ENCODE peak calls at places on chromosomes 5 and 9, in eight cellular contexts. V, Y, H, P, B, F, R and L are unnamed samples.
A peak's percentile ranks its signal among the peaks of the same experiment; 100 is the strongest.

GRCh38 chr5:61346511-61346910 is 14.5 kb downstream of the ZSWIM6 start:
- DNase-seq in V (no peak), Y (no peak), H (no peak), P (no peak), B (no peak), F (no peak), R (no peak), L (no peak)

GRCh38 chr5:15943487-15943886 is 236.1 kb downstream of the MARCHF11 start:
- DNase-seq in V (no peak), Y (no peak), H (no peak), P (no peak), B (no peak), F (no peak), R (no peak), L (no peak)

GRCh38 chr9:87212563-87213154 is 265.4 kb upstream of the GAS1 start:
- DNase-seq in V (no peak), Y (no peak), H (no peak), P (no peak), B (no peak), F (no peak), R (no peak), L (no peak)

GRCh38 chr9:121779381-121780117 is 128.1 kb downstream of the DAB2IP start:
- DNase-seq in V (no peak), Y (no peak), H (no peak), P (no peak), B (no peak), F (no peak), R (no peak), L (no peak)

GRCh38 chr5:50903651-50904050 is 237.2 kb downstream of the PARP8 start:
- DNase-seq in V (no peak), Y (no peak), H (no peak), P (no peak), B (no peak), F (no peak), R (no peak), L (no peak)

GRCh38 chr9:95505072-95505471 is 11.7 kb downstream of the PTCH1 start:
- DNase-seq in V (no peak), Y (no peak), H (no peak), P (no peak), B (no peak), F (no peak), R (no peak), L (no peak)

GRCh38 chr9:107712390-107712789 is 222.8 kb upstream of the KLF4 start:
- DNase-seq in V (peak; percentile 32), Y (no peak), H (no peak), P (no peak), B (no peak), F (no peak), R (no peak), L (no peak)

GRCh38 chr9:70355801-70356200 is 58.7 kb downstream of the KLF9 start:
- DNase-seq in V (no peak), Y (no peak), H (no peak), P (no peak), B (no peak), F (no peak), R (no peak), L (no peak)

GRCh38 chr5:31944683-31945445 is 229.3 kb downstream of the GOLPH3 start:
- DNase-seq in V (no peak), Y (no peak), H (no peak), P (no peak), B (no peak), F (no peak), R (peak; percentile 95), L (no peak)